ENCODE peak calls at places on chromosomes 7 and 10, in eight cellular contexts. V is astrocyte of the spinal cord; N is CD4-positive, alpha-beta T cell; D is tibial nerve; Y is progenitor cell of endocrine pancreas; U is fibroblast of lung; H is breast epithelium; M is GM13977. W is an unnamed sample.
A peak's percentile ranks its signal among the peaks of the same experiment; 100 is the strongest.

GRCh38 chr10:75469018-75469616 is 37.7 kb downstream of the LRMDA start:
- DNase-seq in V (peak; percentile 81), Y (no peak), N (no peak), U (peak; percentile 99), H (no peak), D (peak; percentile 72), M (no peak), W (no peak)

GRCh38 chr7:45689797-45690761 is 115.9 kb downstream of the ADCY1 start:
- DNase-seq in H (no peak), V (no peak), M (no peak), D (peak; percentile 3), N (no peak), U (no peak), Y (no peak), W (no peak)

GRCh38 chr10:76037531-76037930 is 606.1 kb downstream of the LRMDA start:
- DNase-seq in Y (no peak), U (no peak), H (no peak), V (no peak), N (no peak), D (no peak), M (no peak), W (no peak)

GRCh38 chr10:75402486-75403143 is 1.1 kb upstream of the ZNF503 start:
- DNase-seq in M (peak; percentile 61), Y (peak; percentile 57), D (no peak), H (peak; percentile 21), N (no peak), U (no peak), V (no peak), W (no peak)

GRCh38 chr7:142616121-142616643 is 133.1 kb upstream of the PRSS1 start:
- DNase-seq in D (no peak), N (no peak), Y (no peak), U (no peak), V (no peak), M (no peak), H (no peak), W (no peak)

GRCh38 chr7:31747553-31747952 is 60.5 kb downstream of the PPP1R17 start:
- DNase-seq in N (no peak), Y (no peak), V (no peak), H (no peak), D (no peak), U (no peak), M (no peak), W (no peak)

GRCh38 chr7:50793115-50793946 is 10.6 kb upstream of the GRB10 start:
- DNase-seq in V (peak; percentile 73), M (no peak), D (peak; percentile 33), H (no peak), N (peak; percentile 40), U (peak; percentile 57), Y (peak; percentile 25), W (no peak)

GRCh38 chr7:41097501-41097900 is 605.4 kb downstream of the INHBA start:
- DNase-seq in D (no peak), H (no peak), U (peak; percentile 79), V (peak; percentile 86), M (no peak), Y (no peak), N (no peak), W (no peak)

GRCh38 chr10:84715911-84716310 is 387.5 kb downstream of the CCSER2 start:
- DNase-seq in N (no peak), H (no peak), V (peak; percentile 1), U (no peak), Y (peak; percentile 18), M (peak; percentile 43), D (no peak), W (no peak)

GRCh38 chr10:29811751-29812427 is 177.1 kb upstream of the SVIL start:
- DNase-seq in N (no peak), H (peak; percentile 55), M (no peak), Y (no peak), V (peak; percentile 97), D (peak; percentile 36), U (peak; percentile 99), W (no peak)

GRCh38 chr10:77264107-77264506 is 373.5 kb downstream of the KCNMA1 start:
- DNase-seq in D (no peak), U (no peak), Y (no peak), N (no peak), V (no peak), H (no peak), M (peak; percentile 21), W (no peak)

GRCh38 chr10:112115781-112116385 is 67.7 kb downstream of the GPAM start:
- DNase-seq in H (no peak), U (peak; percentile 3), M (peak; percentile 65), N (no peak), V (no peak), D (no peak), Y (peak; percentile 34), W (no peak)

GRCh38 chr10:4241724-4242345 is 456.8 kb upstream of the KLF6 start:
- DNase-seq in H (peak; percentile 38), V (peak; percentile 100), N (no peak), Y (no peak), D (peak; percentile 46), M (no peak), U (peak; percentile 100), W (no peak)

GRCh38 chr10:132671171-132672154 is 114.5 kb downstream of the NKX6-2 start:
- DNase-seq in V (no peak), M (no peak), U (no peak), H (no peak), Y (no peak), N (no peak), D (no peak), W (no peak)

GRCh38 chr7:3207387-3207786 is 93.7 kb upstream of the SDK1 start:
- DNase-seq in V (no peak), M (no peak), H (no peak), N (no peak), D (no peak), Y (no peak), U (no peak), W (no peak)

GRCh38 chr10:69464401-69464800 is 13.1 kb downstream of the TSPAN15 start:
- DNase-seq in U (no peak), V (no peak), Y (no peak), N (no peak), D (no peak), M (no peak), H (no peak), W (no peak)

GRCh38 chr10:101771380-101771779 is 4.5 kb downstream of the FGF8 start:
- DNase-seq in U (no peak), M (no peak), N (no peak), H (no peak), D (no peak), V (no peak), Y (no peak), W (no peak)

GRCh38 chr10:11658801-11659368 is 47.4 kb upstream of the USP6NL start:
- DNase-seq in Y (no peak), M (no peak), U (no peak), N (no peak), D (no peak), V (no peak), H (no peak), W (no peak)

DNA sequence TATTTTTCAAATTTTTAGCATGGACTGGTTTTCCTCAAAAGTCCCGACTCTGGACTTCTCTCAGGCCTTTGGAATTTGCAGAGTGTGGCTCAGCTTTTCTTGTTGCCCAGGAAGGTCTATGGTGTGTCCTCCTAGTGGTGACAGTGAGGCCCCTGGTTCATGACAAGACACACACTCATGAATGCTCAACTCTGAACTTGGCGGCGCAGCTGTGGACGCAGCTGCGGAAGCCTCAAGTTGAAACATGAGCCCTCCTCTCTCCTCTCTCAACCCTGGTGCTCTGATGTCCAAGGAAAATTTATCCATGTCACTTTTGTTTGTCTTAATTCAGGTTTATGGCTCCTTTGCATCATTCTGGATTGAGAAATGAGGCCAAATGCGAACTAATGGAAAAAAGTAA is 183.9 kb downstream of the HECW1 start:
- DNase-seq in V (no peak), N (no peak), M (no peak), Y (no peak), U (peak; percentile 95), H (no peak), D (no peak), W (no peak)
- TF ChIP-seq CTCF in V (peak; percentile 17), N (no peak), M (peak; percentile 2), Y (no peak), U (no peak), H (no peak), D (no peak), W (no peak)

GRCh38 chr10:91340613-91341362 is 69.4 kb upstream of the HECTD2 start:
- DNase-seq in M (no peak), D (no peak), N (no peak), V (peak; percentile 94), H (no peak), Y (no peak), U (peak; percentile 58), W (no peak)

GRCh38 chr10:91339729-91340128 is 70.4 kb upstream of the HECTD2 start:
- DNase-seq in H (no peak), D (no peak), M (no peak), V (no peak), U (no peak), N (no peak), Y (no peak), W (no peak)

GRCh38 chr10:91335147-91335546 is 75.0 kb upstream of the HECTD2 start:
- DNase-seq in H (no peak), M (no peak), V (no peak), D (no peak), Y (no peak), U (no peak), N (no peak), W (no peak)
- TF ChIP-seq CTCF in H (no peak), M (no peak), V (no peak), D (no peak), Y (no peak), U (no peak), N (no peak), W (no peak)

DNA sequence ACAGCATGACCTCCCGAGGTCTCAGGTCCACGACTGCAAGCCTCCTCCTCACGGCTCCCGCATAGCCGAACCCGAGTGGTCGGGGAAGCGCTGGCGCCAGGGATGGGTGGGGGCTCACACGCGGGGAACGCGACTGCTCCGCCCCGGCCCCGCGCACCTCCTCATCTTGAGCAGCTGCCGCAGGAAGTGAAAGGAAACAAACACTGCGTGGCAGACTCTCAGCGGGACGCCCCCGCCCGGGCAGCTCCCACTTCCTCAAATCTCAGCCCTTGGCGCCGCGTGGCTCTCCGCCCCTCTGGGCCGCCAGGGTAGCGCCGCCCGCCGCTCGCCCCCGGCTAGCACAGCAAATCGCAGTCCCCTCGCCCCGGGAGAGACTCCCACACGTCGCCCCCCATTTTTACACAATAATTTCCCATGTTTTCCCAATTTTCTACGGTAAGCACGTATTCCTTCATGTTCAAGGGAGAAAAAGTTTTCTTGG is at the start of gene TMEM243:
- DNase-seq in H (peak; percentile 62), M (peak; percentile 89), Y (peak; percentile 32), V (peak; percentile 67), D (peak; percentile 59), N (peak; percentile 79), U (peak; percentile 63), W (peak; percentile 55)
- TF ChIP-seq CTCF in H (no peak), M (peak; percentile 50), Y (peak; percentile 17), V (no peak), D (no peak), N (peak; percentile 31), U (no peak), W (no peak)

DNA sequence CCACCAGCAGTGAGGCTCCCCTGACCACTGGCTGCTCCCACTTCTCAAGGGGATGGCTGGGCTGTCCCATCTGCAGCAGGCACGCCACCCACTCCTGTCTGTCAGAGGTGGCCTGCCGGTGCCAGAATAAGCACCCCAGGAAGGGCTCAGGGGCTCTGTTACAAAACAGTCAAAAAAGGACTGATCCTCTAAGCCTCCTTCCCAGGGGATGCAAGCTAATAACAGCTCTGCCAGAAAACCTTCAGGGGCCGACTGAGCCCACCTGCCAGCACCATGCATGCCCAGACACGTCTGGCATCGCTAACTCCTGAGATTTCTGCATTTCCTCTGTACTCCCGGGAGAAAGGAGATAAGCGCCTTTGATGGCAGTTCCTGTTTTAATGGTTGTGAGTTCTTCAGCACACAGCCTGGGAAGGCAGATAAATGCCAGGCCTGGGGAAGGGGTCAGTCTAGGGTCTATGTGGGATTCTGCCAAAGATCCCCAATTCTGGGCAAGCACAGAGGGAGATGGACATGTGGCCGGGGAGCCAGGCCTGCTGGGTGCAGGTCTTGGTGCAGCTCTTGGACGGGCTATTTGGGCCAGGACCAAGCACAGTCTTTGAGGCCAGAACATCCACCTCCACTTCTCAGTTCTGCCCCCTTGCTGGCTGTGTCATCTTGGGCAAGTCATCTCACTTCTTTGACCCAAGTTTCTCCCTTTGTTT is 128.4 kb downstream of the ARHGAP22 start:
- DNase-seq in V (no peak), D (no peak), N (no peak), M (no peak), H (no peak), Y (peak; percentile 5), U (no peak), W (no peak)
- TF ChIP-seq CTCF in V (no peak), D (no peak), N (no peak), M (no peak), H (no peak), Y (no peak), U (no peak), W (no peak)

W was measured in omental fat pad.